ENCODE peak calls at places on chromosome 19, in four cellular contexts. One of them, this sample, is unnamed. For H3K9me3, the result is how much of the 10 kb centered on the place peaks cover.

GRCh38 chr19:29673451-29674371 is 8.4 kb downstream of the PLEKHF1 start:
- DNase-seq in fibroblast of lung: no peak
- DNase-seq in GM23248: no peak
- DNase-seq in WERI-Rb-1: no peak
- DNase-seq in this sample: no peak

GRCh38 chr19:4375620-4376228 is 24.6 kb downstream of the SH3GL1 start:
- DNase-seq in fibroblast of lung: peak
- DNase-seq in GM23248: peak
- DNase-seq in WERI-Rb-1: peak
- DNase-seq in this sample: no peak

GRCh38 chr19:848457-848921 is 3.6 kb upstream of the ELANE start:
- DNase-seq in GM23248: peak
- DNase-seq in WERI-Rb-1: no peak
- DNase-seq in fibroblast of lung: no peak
- DNase-seq in this sample: no peak

GRCh38 chr19:12956446-12957388 is at the start of gene GADD45GIP1:
- DNase-seq in GM23248: peak
- DNase-seq in fibroblast of lung: peak
- DNase-seq in WERI-Rb-1: peak
- DNase-seq in this sample: peak

GRCh38 chr19:277581-278165 is 13.5 kb downstream of the PLPP2 start:
- DNase-seq in WERI-Rb-1: no peak
- DNase-seq in fibroblast of lung: peak
- DNase-seq in GM23248: peak
- DNase-seq in this sample: no peak

GRCh38 chr19:55638864-55639359 is 1.9 kb upstream of the ZNF580 start:
- DNase-seq in GM23248: peak
- DNase-seq in fibroblast of lung: peak
- DNase-seq in WERI-Rb-1: peak
- DNase-seq in this sample: peak

GRCh38 chr19:4371898-4372629 is 28.3 kb downstream of the SH3GL1 start:
- DNase-seq in fibroblast of lung: no peak
- DNase-seq in WERI-Rb-1: no peak
- DNase-seq in GM23248: no peak
- DNase-seq in this sample: no peak

GRCh38 chr19:11265785-11266236 is 3.5 kb upstream of the DOCK6 start:
- DNase-seq in fibroblast of lung: peak
- DNase-seq in GM23248: peak
- DNase-seq in WERI-Rb-1: no peak
- DNase-seq in this sample: no peak

GRCh38 chr19:27860309-27860934 is 1352.5 kb downstream of the UQCRFS1 start:
- DNase-seq in WERI-Rb-1: no peak
- DNase-seq in fibroblast of lung: no peak
- DNase-seq in GM23248: no peak
- DNase-seq in this sample: no peak

GRCh38 chr19:56821209-56821608 is 19.3 kb downstream of the PEG3 start:
- DNase-seq in fibroblast of lung: no peak
- DNase-seq in GM23248: no peak
- DNase-seq in WERI-Rb-1: peak
- DNase-seq in this sample: no peak

GRCh38 chr19:56822755-56823154 is 17.8 kb downstream of the PEG3 start:
- DNase-seq in GM23248: no peak
- DNase-seq in fibroblast of lung: no peak
- DNase-seq in WERI-Rb-1: no peak
- DNase-seq in this sample: no peak

GRCh38 chr19:56823417-56823816 is 17.1 kb downstream of the PEG3 start:
- DNase-seq in WERI-Rb-1: no peak
- DNase-seq in GM23248: no peak
- DNase-seq in fibroblast of lung: no peak
- DNase-seq in this sample: no peak

GRCh38 chr19:56821675-56822074 is 18.9 kb downstream of the PEG3 start:
- DNase-seq in fibroblast of lung: no peak
- DNase-seq in WERI-Rb-1: no peak
- DNase-seq in GM23248: no peak
- DNase-seq in this sample: no peak

DNA sequence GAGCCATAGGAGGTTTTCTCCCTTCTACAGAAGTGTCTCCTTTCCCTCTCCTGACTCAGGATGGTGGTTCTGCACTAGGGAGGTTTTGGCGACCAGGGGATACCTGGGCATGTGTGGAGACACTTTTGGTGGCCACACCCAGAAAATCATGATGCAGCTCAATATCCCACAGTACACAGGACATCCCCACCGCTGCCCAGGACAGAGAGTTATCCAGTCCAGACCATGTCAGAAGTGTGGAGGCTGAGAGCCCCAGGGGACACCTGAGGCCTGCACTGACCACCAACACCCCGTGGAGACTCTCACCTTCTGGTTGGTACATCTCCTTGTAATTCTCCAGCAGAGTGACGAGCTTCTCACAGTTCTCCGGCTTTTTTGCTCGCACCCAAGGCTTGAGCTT is 16.6 kb downstream of the PEG3 start:
- DNase-seq in fibroblast of lung: no peak
- DNase-seq in WERI-Rb-1: no peak
- DNase-seq in GM23248: no peak
- DNase-seq in this sample: no peak
- H3K9me3 ChIP-seq in fibroblast of lung: under half
- H3K9me3 ChIP-seq in WERI-Rb-1: under half
- H3K9me3 ChIP-seq in GM23248: under half
- H3K9me3 ChIP-seq in this sample: under half

GRCh38 chr19:37361994-37362393 is 8.9 kb upstream of the ZNF527 start:
- DNase-seq in GM23248: peak
- DNase-seq in WERI-Rb-1: no peak
- DNase-seq in fibroblast of lung: no peak
- DNase-seq in this sample: no peak
- H3K9me3 ChIP-seq in GM23248: under half
- H3K9me3 ChIP-seq in WERI-Rb-1: under half
- H3K9me3 ChIP-seq in fibroblast of lung: under half
- H3K9me3 ChIP-seq in this sample: under half

DNA sequence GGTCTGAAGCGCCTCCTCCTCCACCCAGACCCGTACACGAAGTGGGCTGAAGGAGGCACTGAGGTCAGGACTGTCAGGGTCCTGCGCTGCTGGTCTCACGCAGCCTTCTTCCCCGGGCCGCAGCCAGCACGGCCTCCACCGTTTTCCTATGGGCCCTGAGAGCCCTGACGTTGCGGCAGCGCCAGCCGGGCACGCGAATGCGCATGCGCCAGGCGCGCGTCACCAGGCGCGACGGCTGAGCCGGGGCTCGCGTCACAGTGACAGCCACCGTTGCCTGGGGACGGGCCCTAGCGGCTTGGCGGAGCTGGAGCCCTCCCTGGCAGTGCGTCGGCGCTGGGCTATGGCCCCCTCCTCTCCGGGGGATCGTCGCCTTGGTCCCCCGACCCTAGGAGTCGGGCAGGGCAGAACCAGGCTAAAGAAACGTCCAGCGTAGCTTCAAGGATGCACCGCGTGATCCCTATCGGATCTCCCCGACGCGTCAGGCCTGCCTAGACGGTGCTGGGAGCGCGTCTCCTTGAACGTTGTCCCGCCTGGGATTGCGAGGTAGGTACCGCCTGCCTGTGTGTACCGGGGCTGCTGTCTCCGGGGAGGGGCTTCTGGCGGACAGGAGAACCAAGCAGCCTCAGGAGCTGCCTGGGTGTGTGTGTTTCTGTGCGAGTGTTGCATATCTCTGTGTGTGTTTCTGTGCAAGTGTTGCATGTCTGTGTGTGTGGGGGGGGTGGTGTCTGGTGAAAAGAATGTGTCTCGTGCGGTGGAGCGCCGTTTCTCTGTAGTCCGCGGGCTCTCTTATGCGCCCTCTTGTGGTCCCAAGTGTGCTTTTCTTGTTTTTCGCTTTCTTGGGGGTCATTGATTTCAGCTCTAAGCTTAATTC is 43.2 kb downstream of the ZNF571 start:
- DNase-seq in GM23248: peak
- DNase-seq in fibroblast of lung: peak
- DNase-seq in WERI-Rb-1: peak
- DNase-seq in this sample: peak
- H3K9me3 ChIP-seq in GM23248: under half
- H3K9me3 ChIP-seq in fibroblast of lung: under half
- H3K9me3 ChIP-seq in WERI-Rb-1: under half
- H3K9me3 ChIP-seq in this sample: under half

DNA sequence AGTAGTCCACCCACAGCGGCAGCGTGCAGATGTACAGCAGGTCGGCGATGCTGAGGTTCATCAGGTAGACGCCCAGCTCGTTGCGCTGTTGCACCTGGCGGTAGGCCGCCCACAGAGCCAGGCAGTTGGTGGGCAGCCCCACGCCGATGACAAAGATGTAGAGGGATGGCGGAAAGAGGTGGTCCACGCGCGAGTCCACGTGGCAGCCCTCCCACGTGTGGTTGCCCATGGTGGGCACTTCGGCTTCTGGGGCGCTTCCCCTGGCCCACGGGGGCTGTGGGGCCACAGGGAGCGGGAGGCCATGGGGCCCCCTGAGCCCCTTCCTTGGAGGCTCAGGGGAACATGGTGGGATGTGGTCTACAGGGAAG is 7.0 kb upstream of the OPA3 start:
- DNase-seq in fibroblast of lung: no peak
- DNase-seq in WERI-Rb-1: no peak
- DNase-seq in GM23248: no peak
- DNase-seq in this sample: no peak
- H3K9me3 ChIP-seq in fibroblast of lung: under half
- H3K9me3 ChIP-seq in WERI-Rb-1: under half
- H3K9me3 ChIP-seq in GM23248: under half
- H3K9me3 ChIP-seq in this sample: under half

GRCh38 chr19:19964416-19964815 is 63.7 kb downstream of the ZNF93 start:
- DNase-seq in GM23248: no peak
- DNase-seq in WERI-Rb-1: no peak
- DNase-seq in fibroblast of lung: no peak
- DNase-seq in this sample: no peak

DNA sequence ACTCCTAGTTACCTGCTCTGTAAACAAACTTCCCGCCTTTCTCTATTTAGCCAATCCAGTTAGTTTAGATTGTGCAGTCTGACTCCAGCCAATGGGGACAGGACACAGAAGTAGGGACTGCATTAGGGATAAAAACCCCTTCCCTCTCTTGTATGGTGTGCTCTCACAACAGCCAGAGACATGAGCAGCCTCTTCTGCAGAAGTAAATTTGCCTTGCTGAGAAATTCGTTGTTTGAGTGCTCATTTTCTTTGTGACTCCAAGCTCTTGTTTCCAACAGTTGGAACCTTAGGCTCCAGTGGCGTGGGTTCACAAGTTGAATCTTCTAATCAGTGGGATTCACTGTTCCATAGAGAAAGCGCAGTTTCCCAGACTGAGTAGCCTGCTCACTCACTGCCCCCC is 66.1 kb downstream of the ZNF93 start:
- DNase-seq in fibroblast of lung: no peak
- DNase-seq in WERI-Rb-1: no peak
- DNase-seq in GM23248: no peak
- DNase-seq in this sample: no peak
- H3K9me3 ChIP-seq in fibroblast of lung: under half
- H3K9me3 ChIP-seq in WERI-Rb-1: under half
- H3K9me3 ChIP-seq in GM23248: under half
- H3K9me3 ChIP-seq in this sample: under half

DNA sequence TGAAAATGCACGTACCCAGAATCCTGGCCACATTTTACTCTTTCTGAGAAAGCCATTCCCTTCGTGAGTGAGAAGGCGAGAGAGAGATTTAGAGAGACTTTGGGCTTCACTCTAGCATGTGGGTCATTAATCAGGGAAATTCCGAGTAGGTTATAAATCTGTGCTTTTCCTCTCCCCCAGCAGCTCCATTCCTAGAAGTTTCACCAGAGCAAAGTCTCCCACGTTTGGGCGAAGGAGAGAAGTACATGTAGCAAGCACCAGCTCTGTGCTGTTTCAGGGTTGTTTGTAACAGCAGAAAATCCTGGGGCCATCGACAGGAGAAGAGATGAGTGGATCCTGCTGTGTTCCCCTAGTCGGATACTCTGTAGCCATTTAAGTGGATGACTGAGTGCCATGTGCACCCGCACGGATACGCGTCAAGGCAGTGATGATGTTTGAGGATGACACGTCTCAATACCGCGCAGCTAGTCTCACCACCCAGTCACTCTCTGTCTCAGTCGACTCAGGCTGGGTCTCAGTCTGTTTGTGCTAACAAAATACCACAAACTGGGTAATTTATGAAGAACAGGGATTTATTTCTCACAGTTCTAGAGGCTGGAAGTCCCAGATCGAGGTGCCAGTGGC is 131.9 kb upstream of the PEG3 start:
- DNase-seq in fibroblast of lung: no peak
- DNase-seq in WERI-Rb-1: no peak
- DNase-seq in GM23248: no peak
- DNase-seq in this sample: no peak
- H3K9me3 ChIP-seq in fibroblast of lung: under half
- H3K9me3 ChIP-seq in WERI-Rb-1: under half
- H3K9me3 ChIP-seq in GM23248: under half
- H3K9me3 ChIP-seq in this sample: under half

This sample was measured in T-helper 17 cell.